ENCODE peak calls at places on chromosomes 11 and 22, in five cellular contexts. O, U, Y, L and M are unnamed samples.

GRCh38 chr22:46390105-46390651 is 54.7 kb downstream of the TRMU start:
- DNase-seq in Y (no peak), O (no peak), L (no peak), U (no peak), M (no peak)

GRCh38 chr11:61917043-61917356 is 366 bp downstream of the RAB3IL1 start:
- DNase-seq in Y (no peak), L (no peak), O (no peak), U (no peak), M (no peak)

GRCh38 chr11:6609502-6610015 is 2.5 kb downstream of the TAF10 start:
- DNase-seq in L (no peak), O (no peak), Y (no peak), U (no peak), M (no peak)

GRCh38 chr22:23098230-23098705 is 27.9 kb downstream of the GNAZ start:
- DNase-seq in O (no peak), U (no peak), Y (no peak), L (no peak), M (no peak)

GRCh38 chr11:69360606-69361005 is 66.7 kb downstream of the MYEOV start:
- DNase-seq in L (no peak), O (no peak), U (no peak), Y (no peak), M (no peak)

GRCh38 chr11:69874984-69875673 is 55.9 kb upstream of the FGF3 start:
- DNase-seq in Y (no peak), L (no peak), O (no peak), U (no peak), M (no peak)

GRCh38 chr22:33451851-33452469 is 393.8 kb upstream of the SYN3 start:
- DNase-seq in Y (no peak), L (no peak), O (no peak), U (no peak), M (no peak)

GRCh38 chr11:118111019-118111743 is 24.4 kb upstream of the SMIM35 start:
- DNase-seq in L (no peak), O (no peak), Y (no peak), U (no peak), M (no peak)

GRCh38 chr11:86151188-86152005 is 82.5 kb upstream of the PICALM start:
- DNase-seq in L (no peak), O (peak; percentile 21), U (peak; percentile 25), Y (no peak), M (no peak)

GRCh38 chr11:12693485-12694181 is 19.4 kb downstream of the TEAD1 start:
- DNase-seq in L (peak; percentile 43), O (peak; percentile 59), U (peak; percentile 96), Y (no peak), M (no peak)

GRCh38 chr11:3201677-3202181 is 16.9 kb downstream of the MRGPRG start:
- DNase-seq in L (no peak), O (no peak), Y (no peak), U (no peak), M (no peak)

GRCh38 chr11:128343870-128344269 is 243.5 kb downstream of the ETS1 start:
- DNase-seq in U (no peak), L (no peak), Y (peak; percentile 15), O (no peak), M (no peak)

GRCh38 chr22:36356708-36357694 is 30.8 kb downstream of the MYH9 start:
- DNase-seq in O (no peak), U (no peak), L (no peak), Y (peak; percentile 56), M (peak; percentile 55)

GRCh38 chr22:22813126-22814075 is 74.2 kb upstream of the IGLL5 start:
- DNase-seq in O (no peak), Y (no peak), U (no peak), L (no peak), M (no peak)

GRCh38 chr11:64271339-64272132 is 12.9 kb downstream of the BAD start:
- DNase-seq in O (peak; percentile 98), U (peak; percentile 97), L (peak; percentile 89), Y (peak; percentile 94), M (peak; percentile 90)

GRCh38 chr22:29520851-29521250 is 32.7 kb downstream of the THOC5 start:
- DNase-seq in O (no peak), Y (no peak), L (no peak), U (peak; percentile 82), M (no peak)

GRCh38 chr11:45022294-45023064 is 71.8 kb upstream of the TP53I11 start:
- DNase-seq in Y (no peak), O (peak; percentile 6), L (no peak), U (peak; percentile 53), M (no peak)

GRCh38 chr11:117720061-117720511 is 76.9 kb downstream of the DSCAML1 start:
- DNase-seq in Y (no peak), U (no peak), L (no peak), O (no peak), M (no peak)

GRCh38 chr11:72641900-72642814 is 32.1 kb downstream of the PDE2A start:
- DNase-seq in U (peak; percentile 19), Y (no peak), L (peak; percentile 61), O (no peak), M (no peak)

GRCh38 chr22:44497904-44498242 is at the start of gene RTL6:
- DNase-seq in L (no peak), Y (no peak), O (peak; percentile 10), U (no peak), M (no peak)

GRCh38 chr11:21429401-21429800 is 760.0 kb downstream of the NELL1 start:
- DNase-seq in Y (no peak), U (no peak), L (no peak), O (no peak), M (no peak)

GRCh38 chr11:82007536-82007935 is 726.1 kb downstream of the FAM181B start:
- DNase-seq in L (no peak), O (no peak), U (no peak), Y (no peak), M (no peak)

GRCh38 chr11:88398372-88399140 is 61.0 kb upstream of the CTSC start:
- DNase-seq in O (no peak), Y (no peak), U (peak; percentile 53), L (no peak), M (no peak)

GRCh38 chr11:116311141-116311540 is 461.6 kb downstream of the BUD13 start:
- DNase-seq in L (no peak), U (no peak), O (no peak), Y (no peak), M (no peak)

DNA sequence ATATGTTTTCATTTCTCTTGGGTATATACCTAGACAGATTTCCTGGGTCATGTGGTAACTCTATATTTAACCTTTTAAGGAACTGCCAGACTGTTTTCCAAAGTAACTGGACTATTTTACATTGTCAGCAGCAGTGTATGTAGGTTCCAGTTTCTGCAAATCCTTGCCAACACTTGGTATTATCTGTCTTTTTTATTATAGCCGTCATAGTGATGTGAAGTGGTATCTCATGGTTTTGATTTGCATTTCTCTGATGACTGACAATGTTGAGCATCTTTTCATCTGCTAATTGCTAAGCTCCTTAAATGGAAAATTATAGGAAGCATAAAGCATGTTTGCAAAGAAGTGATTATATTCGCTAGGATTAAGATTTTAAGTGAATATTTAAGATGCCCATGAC is 13.9 kb downstream of the NNMT start:
- DNase-seq in U (peak; percentile 13), L (no peak), O (no peak), Y (no peak), M (no peak)
- H3K4me1 ChIP-seq in U (no peaks in the 10 kb centered on the region), L (peaks cover 82% of the 10 kb centered on the region), O (peaks cover 14% of the 10 kb centered on the region), Y (no peaks in the 10 kb centered on the region), M (peaks cover 3% of the 10 kb centered on the region)

DNA sequence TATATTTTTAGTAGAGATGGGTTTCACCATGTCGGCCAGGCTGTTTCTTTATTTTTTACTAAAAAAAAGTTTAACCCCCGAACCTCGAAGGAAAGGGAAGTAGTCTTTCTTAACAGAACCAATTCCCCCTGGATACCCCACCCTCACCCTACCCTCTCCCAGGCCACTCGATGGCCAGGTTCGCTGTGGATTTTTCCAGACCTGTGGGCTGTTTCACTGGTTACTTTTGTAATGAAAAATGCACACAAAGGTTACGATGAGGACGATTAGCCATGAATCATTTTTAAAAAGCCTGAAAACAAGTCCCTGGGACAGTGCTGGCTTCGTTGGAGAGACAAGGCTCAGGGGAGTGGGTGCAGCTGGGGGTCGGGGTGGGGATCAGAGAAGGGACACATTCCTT is 2.6 kb downstream of the TSPO start:
- DNase-seq in O (no peak), Y (no peak), U (no peak), L (no peak), M (no peak)
- H3K4me1 ChIP-seq in O (peaks cover 5% of the 10 kb centered on the region), Y (peaks cover 20% of the 10 kb centered on the region), U (no peaks in the 10 kb centered on the region), L (peaks cover 16% of the 10 kb centered on the region), M (peaks cover 5% of the 10 kb centered on the region)

GRCh38 chr11:133681901-133682300 is 149.6 kb upstream of the OPCML start:
- DNase-seq in L (no peak), O (no peak), U (no peak), Y (no peak), M (no peak)

GRCh38 chr11:133678211-133678610 is 145.9 kb upstream of the OPCML start:
- DNase-seq in O (no peak), U (no peak), L (no peak), Y (no peak), M (no peak)

GRCh38 chr11:133679896-133680295 is 147.6 kb upstream of the OPCML start:
- DNase-seq in O (no peak), Y (no peak), U (no peak), L (no peak), M (no peak)
- H3K4me1 ChIP-seq in O (no peaks in the 10 kb centered on the region), Y (no peaks in the 10 kb centered on the region), U (peaks cover 7% of the 10 kb centered on the region), L (no peaks in the 10 kb centered on the region), M (no peaks in the 10 kb centered on the region)

GRCh38 chr22:37565830-37566229 is 5.5 kb downstream of the CDC42EP1 start:
- DNase-seq in L (no peak), U (no peak), O (no peak), Y (no peak), M (no peak)
- H3K4me1 ChIP-seq in L (peaks cover 88% of the 10 kb centered on the region), U (no peaks in the 10 kb centered on the region), O (peaks cover 77% of the 10 kb centered on the region), Y (peaks cover 35% of the 10 kb centered on the region), M (peaks cover 32% of the 10 kb centered on the region)